ENCODE peak calls at places on chromosomes 13 and 19, in six cellular contexts. P, S, D, U, L and H are unnamed samples.

GRCh38 chr19:18058208-18059009 is 28.3 kb downstream of the IL12RB1 start:
- DNase-seq in S (peak; percentile 97), D (peak; percentile 66), L (peak; percentile 85), P (peak; percentile 80), U (no peak), H (peak; percentile 55)

GRCh38 chr13:97781891-97782305 is 171.6 kb upstream of the IPO5 start:
- DNase-seq in P (no peak), S (no peak), L (no peak), U (no peak), D (peak; percentile 86), H (no peak)

GRCh38 chr19:39917561-39918182 is 16.8 kb downstream of the FCGBP start:
- DNase-seq in P (no peak), D (no peak), S (peak; percentile 59), U (no peak), L (no peak), H (no peak)

GRCh38 chr19:903266-903797 is 9.7 kb downstream of the R3HDM4 start:
- DNase-seq in P (no peak), L (no peak), S (no peak), D (peak; percentile 55), U (no peak), H (no peak)

GRCh38 chr19:51341066-51341465 is 873 bp downstream of the VSIG10L start:
- DNase-seq in L (no peak), U (no peak), S (no peak), P (no peak), D (no peak), H (no peak)

GRCh38 chr13:30796132-30796832 is 60.9 kb downstream of the ALOX5AP start:
- DNase-seq in L (no peak), P (no peak), U (no peak), S (peak; percentile 76), D (peak; percentile 69), H (peak; percentile 71)

GRCh38 chr13:51873419-51873818 is 11.7 kb downstream of the CCDC70 start:
- DNase-seq in D (no peak), P (no peak), L (no peak), S (no peak), U (no peak), H (no peak)

GRCh38 chr13:112968910-112969691 is at the start of gene MCF2L:
- DNase-seq in S (no peak), U (no peak), D (peak; percentile 37), L (no peak), P (peak; percentile 65), H (no peak)

GRCh38 chr13:101970339-101970738 is 431.5 kb downstream of the FGF14 start:
- DNase-seq in L (no peak), D (no peak), P (no peak), S (no peak), U (no peak), H (no peak)

GRCh38 chr19:8397746-8398721 is 7.9 kb downstream of the RAB11B start:
- DNase-seq in U (no peak), D (no peak), S (no peak), P (no peak), L (no peak), H (no peak)

GRCh38 chr19:51811344-51811743 is 16.4 kb downstream of the FPR3 start:
- DNase-seq in S (no peak), P (no peak), U (no peak), D (no peak), L (no peak), H (no peak)

GRCh38 chr13:27997904-27998522 is 9.5 kb upstream of the URAD start:
- DNase-seq in L (peak; percentile 57), D (peak; percentile 23), P (peak; percentile 11), U (no peak), S (peak; percentile 68), H (peak; percentile 13)

GRCh38 chr13:91017669-91018053 is 329.8 kb upstream of the MIR17HG start:
- DNase-seq in U (no peak), S (no peak), P (no peak), D (peak; percentile 1), L (no peak), H (no peak)

GRCh38 chr19:30223866-30224688 is 148.1 kb upstream of the ZNF536 start:
- DNase-seq in D (no peak), L (no peak), S (no peak), U (no peak), P (no peak), H (no peak)

GRCh38 chr13:97205971-97206370 is 16.2 kb upstream of the MBNL2 start:
- DNase-seq in U (no peak), P (no peak), S (no peak), D (peak; percentile 12), L (no peak), H (peak; percentile 61)

GRCh38 chr19:55602104-55603001 is 2.3 kb downstream of the ZNF524 start:
- DNase-seq in L (no peak), P (no peak), S (no peak), D (no peak), U (no peak), H (no peak)

GRCh38 chr19:33472696-33473624 is 48.6 kb downstream of the PEPD start:
- DNase-seq in U (peak; percentile 72), S (peak; percentile 20), D (peak; percentile 99), L (no peak), P (no peak), H (peak; percentile 95)

GRCh38 chr13:23615677-23616076 is 45.5 kb downstream of the TNFRSF19 start:
- DNase-seq in D (no peak), P (no peak), U (no peak), S (no peak), L (no peak), H (no peak)

GRCh38 chr13:50203256-50204083 is 188.2 kb downstream of the KCNRG start:
- DNase-seq in P (no peak), U (no peak), D (no peak), S (no peak), L (no peak), H (no peak)
- TF ChIP-seq CTCF in P (no peak), U (no peak), D (no peak), S (no peak), L (no peak), H (no peak)

DNA sequence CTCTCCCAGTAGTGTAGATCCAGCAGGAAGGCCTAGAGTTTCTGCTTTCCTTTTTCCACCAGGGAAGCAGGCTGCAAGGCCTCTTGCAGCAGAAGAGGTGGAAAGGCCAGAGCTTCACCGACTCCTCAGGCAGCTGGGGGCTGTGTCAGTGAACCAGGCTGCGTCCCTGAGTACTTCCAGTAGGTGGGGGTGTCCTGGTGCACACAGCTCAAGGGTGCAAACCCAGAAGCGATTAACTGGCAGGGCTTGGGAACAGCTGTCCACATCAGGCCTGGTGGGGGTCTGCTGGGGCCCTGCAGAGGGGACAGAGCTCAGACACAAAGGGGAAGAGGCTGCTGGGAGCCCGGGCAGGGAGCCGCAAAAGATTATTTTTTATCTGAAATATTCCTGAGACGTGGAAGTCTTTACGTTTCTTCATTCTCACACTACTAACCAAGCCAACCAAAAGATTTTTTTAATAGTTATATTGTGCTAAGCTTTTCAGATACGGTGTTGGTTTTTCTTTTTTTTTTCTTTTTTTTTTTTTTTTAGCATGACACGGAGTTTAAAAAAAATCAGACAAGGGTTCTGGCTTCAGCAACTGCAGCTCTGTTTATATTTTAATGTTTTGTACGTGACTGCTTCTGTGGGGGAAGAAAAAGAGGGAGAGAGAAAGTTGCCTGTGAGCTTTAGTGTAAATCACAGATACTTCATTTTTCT is 11.0 kb downstream of the TSHZ3 start:
- DNase-seq in S (no peak), D (peak; percentile 78), P (peak; percentile 11), L (peak; percentile 68), U (no peak), H (peak; percentile 49)
- TF ChIP-seq CTCF in S (no peak), D (peak; percentile 85), P (no peak), L (peak; percentile 50), U (peak; percentile 85), H (peak; percentile 81)

DNA sequence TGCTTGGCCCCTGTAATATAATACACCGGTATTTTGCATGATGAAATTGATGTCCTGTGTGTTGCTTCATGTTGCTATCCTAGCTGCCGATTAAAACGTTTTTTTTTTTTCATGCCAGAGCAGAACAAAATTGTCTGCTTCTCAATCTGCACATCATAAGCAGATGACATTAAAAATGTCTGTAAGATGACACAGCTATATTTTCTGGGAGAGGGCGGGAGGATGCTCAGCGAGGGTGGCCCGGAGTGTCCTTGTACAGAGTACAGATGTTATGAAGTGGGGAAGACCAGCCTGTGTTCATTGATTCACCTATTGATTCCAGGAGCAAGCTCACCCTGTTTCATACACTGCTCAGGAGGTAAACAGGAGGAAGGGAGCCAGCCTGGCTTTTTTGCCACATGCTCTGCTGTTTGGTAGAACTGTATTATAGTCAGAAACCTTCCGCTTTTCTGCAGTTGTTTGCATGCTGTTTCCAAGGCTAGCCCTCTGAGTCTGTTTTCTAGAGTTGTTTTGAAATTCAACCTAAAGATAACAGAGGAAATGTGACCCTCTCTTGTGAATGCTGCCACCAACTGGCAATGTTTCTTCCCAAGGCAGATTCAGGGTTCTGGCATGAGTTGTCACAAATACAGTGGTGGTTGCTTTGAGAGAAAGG is 4.7 kb upstream of the IRS2 start:
- DNase-seq in L (no peak), S (no peak), U (no peak), P (peak; percentile 41), D (peak; percentile 44), H (no peak)
- TF ChIP-seq CTCF in L (no peak), S (no peak), U (peak; percentile 38), P (peak; percentile 69), D (peak; percentile 53), H (peak; percentile 69)

GRCh38 chr13:46075811-46076210 is 23.3 kb upstream of the ZC3H13 start:
- DNase-seq in S (no peak), U (no peak), D (no peak), P (no peak), L (no peak), H (no peak)

GRCh38 chr13:46076827-46077226 is 24.3 kb upstream of the ZC3H13 start:
- DNase-seq in P (no peak), S (no peak), U (no peak), D (no peak), L (no peak), H (no peak)

GRCh38 chr13:46077260-46077659 is 24.7 kb upstream of the ZC3H13 start:
- DNase-seq in D (no peak), S (no peak), P (no peak), L (no peak), U (no peak), H (no peak)

GRCh38 chr13:46071590-46072249 is 19.2 kb upstream of the ZC3H13 start:
- DNase-seq in U (no peak), S (no peak), L (peak; percentile 7), P (no peak), D (no peak), H (no peak)
- TF ChIP-seq CTCF in U (no peak), S (no peak), L (no peak), P (no peak), D (no peak), H (no peak)

GRCh38 chr19:15673176-15673654 is 328 bp downstream of the CYP4F12 start:
- DNase-seq in S (no peak), U (no peak), P (no peak), D (no peak), L (no peak), H (no peak)
- TF ChIP-seq CTCF in S (no peak), U (no peak), P (no peak), D (no peak), L (no peak), H (no peak)